ENCODE peak calls at places on chromosome 19, in five cellular contexts. G is heart left ventricle; L is Peyer's patch; W is cardiac muscle cell; Z is CD8-positive, alpha-beta T cell. K is an unnamed sample. For H3K36me3, the result is how much of the 10 kb centered on the place peaks cover.

GRCh38 chr19:10677796-10678195 is 23.4 kb upstream of the QTRT1 start:
- DNase-seq in G (no peak), L (no peak), W (no peak), Z (no peak), K (no peak)

GRCh38 chr19:4511300-4512054 is 6.8 kb downstream of the PLIN4 start:
- DNase-seq in G (no peak), L (no peak), W (no peak), Z (no peak), K (no peak)

GRCh38 chr19:56348289-56348877 is 33.7 kb upstream of the ZSCAN5A start:
- DNase-seq in G (no peak), L (no peak), W (no peak), Z (no peak), K (no peak)

GRCh38 chr19:30407310-30407709 is 35.1 kb downstream of the ZNF536 start:
- DNase-seq in G (no peak), L (no peak), W (no peak), Z (no peak), K (no peak)

GRCh38 chr19:16021796-16022195 is 54.5 kb upstream of the TPM4 start:
- DNase-seq in G (no peak), L (no peak), W (no peak), Z (no peak), K (no peak)

GRCh38 chr19:48368942-48369341 is 4.8 kb downstream of the SYNGR4 start:
- DNase-seq in G (peak), L (no peak), W (no peak), Z (no peak), K (no peak)

GRCh38 chr19:50402544-50403301 is 16.0 kb upstream of the SPIB start:
- DNase-seq in G (no peak), L (no peak), W (no peak), Z (no peak), K (no peak)

GRCh38 chr19:772043-772442 is 21.1 kb downstream of the MISP start:
- DNase-seq in G (no peak), L (no peak), W (no peak), Z (no peak), K (no peak)

GRCh38 chr19:11576186-11576585 is 1.3 kb downstream of the ACP5 start:
- DNase-seq in G (no peak), L (no peak), W (no peak), Z (no peak), K (no peak)

GRCh38 chr19:21569497-21569870 is 64.1 kb downstream of the ZNF429 start:
- DNase-seq in G (peak), L (peak), W (no peak), Z (peak), K (no peak)
- H3K4me3 ChIP-seq in G (peak), L (peak), W (no peak), Z (no peak), K (no peak)

GRCh38 chr19:55241935-55242464 is 13.4 kb upstream of the TMEM86B start:
- DNase-seq in G (no peak), L (no peak), W (no peak), Z (no peak), K (no peak)

GRCh38 chr19:55245236-55245904 is 13.4 kb downstream of the PPP6R1 start:
- DNase-seq in G (peak), L (no peak), W (no peak), Z (no peak), K (no peak)

GRCh38 chr19:55242517-55242916 is 14.0 kb upstream of the TMEM86B start:
- DNase-seq in G (peak), L (no peak), W (no peak), Z (no peak), K (no peak)

GRCh38 chr19:55246462-55247451 is 12.1 kb downstream of the PPP6R1 start:
- DNase-seq in G (no peak), L (no peak), W (no peak), Z (no peak), K (no peak)

DNA sequence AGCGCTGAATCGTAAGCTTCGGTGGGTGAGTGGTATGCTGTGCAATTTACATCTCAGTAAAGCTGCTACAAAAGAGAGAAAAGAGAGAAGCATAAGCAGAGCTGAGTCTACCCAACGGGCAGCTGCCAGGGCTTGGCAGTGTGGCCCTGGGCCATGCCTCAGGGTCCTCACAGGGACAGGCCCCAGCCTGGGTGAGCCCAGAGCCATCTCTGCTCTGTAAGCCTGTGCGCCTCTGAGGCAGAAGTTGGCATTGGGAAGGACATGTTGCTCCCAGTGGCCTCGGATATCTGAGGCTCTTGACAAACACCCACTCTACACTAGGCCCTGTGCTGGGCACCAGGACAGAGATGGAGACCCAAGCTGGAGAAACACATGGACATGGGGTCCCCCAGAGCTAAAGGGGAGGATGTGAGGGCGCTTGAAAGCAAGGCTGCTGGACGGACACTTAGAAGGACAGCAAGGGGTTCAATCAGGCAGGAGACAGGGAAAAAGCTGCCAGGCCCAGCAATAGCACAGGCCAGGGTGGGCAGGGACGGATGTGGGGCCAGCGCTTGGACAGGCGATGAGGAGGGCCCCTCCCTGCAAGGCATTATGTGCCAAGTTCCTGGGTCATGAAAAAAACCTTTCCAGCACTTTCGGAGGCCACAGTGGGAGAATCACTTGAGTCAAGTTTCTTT is 14.7 kb downstream of the PPP6R1 start:
- DNase-seq in G (peak), L (no peak), W (no peak), Z (no peak), K (no peak)
- TF ChIP-seq CTCF in G (no peak), L (no peak), W (no peak), Z (no peak), K (no peak)

GRCh38 chr19:7415857-7416371 is 67.2 kb downstream of the ARHGEF18 start:
- DNase-seq in G (no peak), L (no peak), W (no peak), Z (no peak), K (no peak)

GRCh38 chr19:7415163-7415856 is 66.6 kb downstream of the ARHGEF18 start:
- DNase-seq in G (no peak), L (no peak), W (no peak), Z (no peak), K (no peak)

GRCh38 chr19:7417671-7418324 is 69.1 kb downstream of the ARHGEF18 start:
- DNase-seq in G (no peak), L (no peak), W (no peak), Z (no peak), K (no peak)

GRCh38 chr19:7410946-7411345 is 62.2 kb downstream of the ARHGEF18 start:
- DNase-seq in G (no peak), L (no peak), W (no peak), Z (no peak), K (no peak)

GRCh38 chr19:7413629-7414028 is 64.9 kb downstream of the ARHGEF18 start:
- DNase-seq in G (no peak), L (no peak), W (no peak), Z (no peak), K (no peak)
- H3K36me3 ChIP-seq in G (under half), L (under half), W (under half), Z (under half), K (under half)

GRCh38 chr19:41422456-41422855 is 4.7 kb downstream of the B3GNT8 start:
- DNase-seq in G (peak), L (no peak), W (no peak), Z (no peak), K (no peak)

GRCh38 chr19:41420101-41420880 is 6.9 kb downstream of the B3GNT8 start:
- DNase-seq in G (peak), L (no peak), W (no peak), Z (no peak), K (no peak)

GRCh38 chr19:41421314-41421713 is 5.9 kb downstream of the B3GNT8 start:
- DNase-seq in G (no peak), L (no peak), W (no peak), Z (no peak), K (no peak)

GRCh38 chr19:41422955-41423354 is 4.2 kb downstream of the B3GNT8 start:
- DNase-seq in G (no peak), L (no peak), W (no peak), Z (no peak), K (no peak)

GRCh38 chr19:41421973-41422372 is 5.2 kb downstream of the B3GNT8 start:
- DNase-seq in G (no peak), L (no peak), W (no peak), Z (no peak), K (no peak)
- H3K4me3 ChIP-seq in G (no peak), L (no peak), W (no peak), Z (no peak), K (no peak)

K was measured in GM06990.